ENCODE peak calls at places on chromosome 3, in five cellular contexts. One of them, this sample, is unnamed.
A peak's percentile ranks its signal among the peaks of the same experiment; 100 is the strongest.

GRCh38 chr3:193945126-193945525 is 190.8 kb upstream of the HES1 start:
- DNase-seq in mesenchymal stem cell: no peak
- DNase-seq in H9: no peak
- DNase-seq in H1: no peak
- DNase-seq in neuronal stem cell: no peak
- DNase-seq in this sample: no peak

GRCh38 chr3:188905991-188906635 is 265.7 kb upstream of the TPRG1 start:
- DNase-seq in neuronal stem cell: no peak
- DNase-seq in H9: no peak
- DNase-seq in H1: no peak
- DNase-seq in mesenchymal stem cell: no peak
- DNase-seq in this sample: no peak

GRCh38 chr3:4656646-4657318 is 163.6 kb downstream of the ITPR1 start:
- DNase-seq in H1: no peak
- DNase-seq in mesenchymal stem cell: no peak
- DNase-seq in neuronal stem cell: no peak
- DNase-seq in H9: no peak
- DNase-seq in this sample: no peak

GRCh38 chr3:185280572-185281365 is 26.9 kb upstream of the EHHADH start:
- DNase-seq in H9: no peak
- DNase-seq in H1: no peak
- DNase-seq in mesenchymal stem cell: peak; percentile 75
- DNase-seq in neuronal stem cell: no peak
- DNase-seq in this sample: peak; percentile 7

GRCh38 chr3:78390221-78390620 is 1350.3 kb downstream of the ROBO2 start:
- DNase-seq in mesenchymal stem cell: no peak
- DNase-seq in H9: no peak
- DNase-seq in H1: no peak
- DNase-seq in neuronal stem cell: no peak
- DNase-seq in this sample: no peak

GRCh38 chr3:13460341-13460736 is 19.8 kb upstream of the HDAC11 start:
- DNase-seq in H9: no peak
- DNase-seq in H1: no peak
- DNase-seq in mesenchymal stem cell: no peak
- DNase-seq in neuronal stem cell: no peak
- DNase-seq in this sample: no peak

GRCh38 chr3:79973917-79974595 is 206.3 kb upstream of the ROBO1 start:
- DNase-seq in mesenchymal stem cell: no peak
- DNase-seq in H9: no peak
- DNase-seq in neuronal stem cell: no peak
- DNase-seq in H1: no peak
- DNase-seq in this sample: no peak

GRCh38 chr3:11477286-11477935 is 166.3 kb downstream of the VGLL4 start:
- DNase-seq in H1: no peak
- DNase-seq in mesenchymal stem cell: peak; percentile 82
- DNase-seq in neuronal stem cell: no peak
- DNase-seq in H9: no peak
- DNase-seq in this sample: peak; percentile 76

GRCh38 chr3:191330309-191330712 is at the start of gene UTS2B:
- DNase-seq in H9: no peak
- DNase-seq in neuronal stem cell: no peak
- DNase-seq in H1: no peak
- DNase-seq in mesenchymal stem cell: peak; percentile 94
- DNase-seq in this sample: peak; percentile 20

GRCh38 chr3:69283496-69283895 is 102.4 kb downstream of the FRMD4B start:
- DNase-seq in mesenchymal stem cell: no peak
- DNase-seq in H1: no peak
- DNase-seq in neuronal stem cell: no peak
- DNase-seq in H9: no peak
- DNase-seq in this sample: no peak

GRCh38 chr3:151974067-151974466 is 100.6 kb downstream of the SUCNR1 start:
- DNase-seq in mesenchymal stem cell: peak; percentile 51
- DNase-seq in H9: no peak
- DNase-seq in neuronal stem cell: no peak
- DNase-seq in H1: no peak
- DNase-seq in this sample: peak; percentile 21

GRCh38 chr3:194687638-194688206 is 2.0 kb downstream of the FAM43A start:
- DNase-seq in H9: peak; percentile 94
- DNase-seq in mesenchymal stem cell: peak; percentile 86
- DNase-seq in H1: peak; percentile 84
- DNase-seq in neuronal stem cell: peak; percentile 82
- DNase-seq in this sample: peak; percentile 77

GRCh38 chr3:168395551-168395950 is 299.8 kb upstream of the GOLIM4 start:
- DNase-seq in mesenchymal stem cell: no peak
- DNase-seq in H1: no peak
- DNase-seq in H9: no peak
- DNase-seq in neuronal stem cell: no peak
- DNase-seq in this sample: no peak

GRCh38 chr3:124467980-124468902 is 262.0 kb upstream of the UMPS start:
- DNase-seq in mesenchymal stem cell: peak; percentile 56
- DNase-seq in neuronal stem cell: peak; percentile 65
- DNase-seq in H9: peak; percentile 79
- DNase-seq in H1: peak; percentile 84
- DNase-seq in this sample: peak; percentile 31

GRCh38 chr3:64815195-64815627 is 127.4 kb upstream of the ADAMTS9 start:
- DNase-seq in H1: no peak
- DNase-seq in mesenchymal stem cell: peak; percentile 84
- DNase-seq in H9: no peak
- DNase-seq in neuronal stem cell: no peak
- DNase-seq in this sample: peak; percentile 3

GRCh38 chr3:62048577-62048976 is 324.8 kb downstream of the FEZF2 start:
- DNase-seq in mesenchymal stem cell: no peak
- DNase-seq in H9: no peak
- DNase-seq in neuronal stem cell: no peak
- DNase-seq in H1: no peak
- DNase-seq in this sample: no peak

GRCh38 chr3:128236667-128237066 is 83.4 kb downstream of the EEFSEC start:
- DNase-seq in mesenchymal stem cell: no peak
- DNase-seq in H9: no peak
- DNase-seq in neuronal stem cell: no peak
- DNase-seq in H1: peak; percentile 22
- DNase-seq in this sample: no peak

GRCh38 chr3:63168179-63168578 is 109.9 kb upstream of the SYNPR start:
- DNase-seq in neuronal stem cell: no peak
- DNase-seq in H9: no peak
- DNase-seq in mesenchymal stem cell: no peak
- DNase-seq in H1: no peak
- DNase-seq in this sample: no peak

GRCh38 chr3:30078736-30079135 is 527.7 kb upstream of the TGFBR2 start:
- DNase-seq in H9: no peak
- DNase-seq in H1: no peak
- DNase-seq in neuronal stem cell: no peak
- DNase-seq in mesenchymal stem cell: no peak
- DNase-seq in this sample: no peak

GRCh38 chr3:169305460-169305859 is 358.1 kb downstream of the MECOM start:
- DNase-seq in H1: no peak
- DNase-seq in neuronal stem cell: no peak
- DNase-seq in mesenchymal stem cell: no peak
- DNase-seq in H9: no peak
- DNase-seq in this sample: no peak

GRCh38 chr3:56309465-56309864 is 158.8 kb downstream of the ERC2 start:
- DNase-seq in neuronal stem cell: no peak
- DNase-seq in mesenchymal stem cell: peak; percentile 35
- DNase-seq in H1: no peak
- DNase-seq in H9: no peak
- DNase-seq in this sample: no peak

GRCh38 chr3:149367021-149367840 is 10.2 kb downstream of the TM4SF1 start:
- DNase-seq in H1: no peak
- DNase-seq in H9: no peak
- DNase-seq in neuronal stem cell: no peak
- DNase-seq in mesenchymal stem cell: peak; percentile 77
- DNase-seq in this sample: peak; percentile 37

GRCh38 chr3:134201201-134202130 is 49.2 kb downstream of the RYK start:
- DNase-seq in H1: no peak
- DNase-seq in mesenchymal stem cell: peak; percentile 83
- DNase-seq in neuronal stem cell: no peak
- DNase-seq in H9: no peak
- DNase-seq in this sample: peak; percentile 25

GRCh38 chr3:86708908-86709307 is 282.0 kb downstream of the VGLL3 start:
- DNase-seq in H9: no peak
- DNase-seq in H1: no peak
- DNase-seq in neuronal stem cell: no peak
- DNase-seq in mesenchymal stem cell: no peak
- DNase-seq in this sample: no peak

GRCh38 chr3:184537885-184538599 is 23.5 kb upstream of the EPHB3 start:
- DNase-seq in H1: no peak
- DNase-seq in neuronal stem cell: no peak
- DNase-seq in mesenchymal stem cell: no peak
- DNase-seq in H9: no peak
- DNase-seq in this sample: no peak

GRCh38 chr3:167936010-167936409 is 159.7 kb downstream of the GOLIM4 start:
- DNase-seq in neuronal stem cell: no peak
- DNase-seq in mesenchymal stem cell: no peak
- DNase-seq in H1: no peak
- DNase-seq in H9: no peak
- DNase-seq in this sample: no peak

GRCh38 chr3:56811545-56812202 is 9.9 kb upstream of the ARHGEF3 start:
- DNase-seq in H9: no peak
- DNase-seq in mesenchymal stem cell: no peak
- DNase-seq in H1: no peak
- DNase-seq in neuronal stem cell: no peak
- DNase-seq in this sample: no peak

GRCh38 chr3:79018671-79019136 is 749.1 kb downstream of the ROBO1 start:
- DNase-seq in neuronal stem cell: peak; percentile 49
- DNase-seq in mesenchymal stem cell: peak; percentile 77
- DNase-seq in H9: peak; percentile 59
- DNase-seq in H1: peak; percentile 76
- DNase-seq in this sample: peak; percentile 4

GRCh38 chr3:8341853-8342252 is 159.8 kb upstream of the LMCD1 start:
- DNase-seq in H9: no peak
- DNase-seq in mesenchymal stem cell: no peak
- DNase-seq in neuronal stem cell: no peak
- DNase-seq in H1: no peak
- DNase-seq in this sample: peak; percentile 11

GRCh38 chr3:114804099-114804498 is 343.0 kb downstream of the ZBTB20 start:
- DNase-seq in mesenchymal stem cell: no peak
- DNase-seq in neuronal stem cell: peak; percentile 23
- DNase-seq in H9: no peak
- DNase-seq in H1: no peak
- DNase-seq in this sample: no peak

DNA sequence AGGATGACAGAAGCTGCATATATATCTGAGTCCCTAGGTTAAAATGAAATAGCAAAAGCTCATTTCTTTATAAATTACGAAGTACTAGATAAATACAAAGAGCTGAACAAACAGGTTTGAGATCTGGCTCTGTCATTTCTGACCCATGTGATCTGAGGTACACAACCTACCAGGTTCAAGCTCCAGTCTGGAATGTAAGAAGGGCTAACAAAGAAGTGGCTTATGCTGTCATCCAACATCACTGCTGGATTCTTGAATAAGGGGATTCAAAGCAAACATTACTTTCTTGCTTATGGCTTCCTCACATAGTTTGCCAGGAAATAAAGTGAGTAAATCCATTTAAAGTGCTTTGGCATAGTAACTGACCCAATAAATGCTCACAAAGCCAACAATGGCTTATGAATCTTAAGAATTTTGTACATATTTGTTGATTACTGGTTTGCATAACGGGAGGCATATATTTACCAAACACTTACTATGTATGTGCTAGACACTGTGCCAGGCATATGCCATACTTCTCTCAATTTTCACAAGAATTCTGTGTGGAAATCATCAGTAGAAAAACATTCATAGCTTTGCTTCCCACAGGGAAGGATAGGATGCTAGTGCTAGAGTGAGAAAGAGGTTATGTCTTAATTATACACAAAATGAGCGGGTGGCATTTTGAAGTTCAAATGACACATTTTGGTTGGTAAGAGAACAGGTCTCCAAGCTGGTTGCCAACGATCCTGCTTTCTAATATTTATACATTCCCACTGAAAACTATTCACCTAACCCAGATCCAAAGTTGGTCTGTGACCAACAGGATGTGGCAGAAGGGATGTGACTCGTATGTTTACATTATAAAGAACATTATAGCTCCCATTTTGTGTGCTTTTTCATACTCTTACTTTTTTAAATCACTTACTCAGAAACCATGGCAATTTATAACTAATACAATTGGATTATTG is 38.7 kb upstream of the CSPG5 start:
- DNase-seq in neuronal stem cell: no peak
- DNase-seq in H1: no peak
- DNase-seq in H9: no peak
- DNase-seq in mesenchymal stem cell: peak; percentile 50
- DNase-seq in this sample: no peak
- H2BK12ac ChIP-seq in neuronal stem cell: no peak overlapping the region
- H2BK12ac ChIP-seq in H1: no peak overlapping the region
- H2BK12ac ChIP-seq in H9: no peak overlapping the region
- H2BK12ac ChIP-seq in mesenchymal stem cell: no peak overlapping the region
- H2BK12ac ChIP-seq in this sample: no peak overlapping the region

GRCh38 chr3:42705962-42706585 is 3.5 kb upstream of the HHATL start:
- DNase-seq in H9: peak; percentile 20
- DNase-seq in H1: no peak
- DNase-seq in mesenchymal stem cell: no peak
- DNase-seq in neuronal stem cell: no peak
- DNase-seq in this sample: no peak
- H2BK12ac ChIP-seq in H9: no peak overlapping the region
- H2BK12ac ChIP-seq in H1: no peak overlapping the region
- H2BK12ac ChIP-seq in mesenchymal stem cell: no peak overlapping the region
- H2BK12ac ChIP-seq in neuronal stem cell: no peak overlapping the region
- H2BK12ac ChIP-seq in this sample: no peak overlapping the region

GRCh38 chr3:6716374-6716773 is 144.5 kb upstream of the GRM7 start:
- DNase-seq in mesenchymal stem cell: no peak
- DNase-seq in neuronal stem cell: no peak
- DNase-seq in H9: no peak
- DNase-seq in H1: no peak
- DNase-seq in this sample: no peak
- H2BK12ac ChIP-seq in mesenchymal stem cell: no peak overlapping the region
- H2BK12ac ChIP-seq in neuronal stem cell: no peak overlapping the region
- H2BK12ac ChIP-seq in H9: no peak overlapping the region
- H2BK12ac ChIP-seq in H1: no peak overlapping the region
- H2BK12ac ChIP-seq in this sample: no peak overlapping the region

GRCh38 chr3:153680526-153680925 is 440.7 kb upstream of the ARHGEF26 start:
- DNase-seq in neuronal stem cell: no peak
- DNase-seq in H1: no peak
- DNase-seq in H9: no peak
- DNase-seq in mesenchymal stem cell: no peak
- DNase-seq in this sample: no peak
- H2BK12ac ChIP-seq in neuronal stem cell: no peak overlapping the region
- H2BK12ac ChIP-seq in H1: no peak overlapping the region
- H2BK12ac ChIP-seq in H9: no peak overlapping the region
- H2BK12ac ChIP-seq in mesenchymal stem cell: no peak overlapping the region
- H2BK12ac ChIP-seq in this sample: no peak overlapping the region

GRCh38 chr3:142929109-142929508 is 34.4 kb downstream of the PAQR9 start:
- DNase-seq in neuronal stem cell: no peak
- DNase-seq in H9: peak; percentile 67
- DNase-seq in H1: peak; percentile 70
- DNase-seq in mesenchymal stem cell: peak; percentile 26
- DNase-seq in this sample: peak; percentile 66
- H2BK12ac ChIP-seq in neuronal stem cell: no peak overlapping the region
- H2BK12ac ChIP-seq in H9: no peak overlapping the region
- H2BK12ac ChIP-seq in H1: no peak overlapping the region
- H2BK12ac ChIP-seq in mesenchymal stem cell: no peak overlapping the region
- H2BK12ac ChIP-seq in this sample: no peak overlapping the region